ENCODE peak calls at places on chromosomes 7 and 10, in eight cellular contexts. Q is PC-9, V is Panc1, Y is brain microvascular endothelial cell, O is stomach, J is MM.1S, S is hepatocyte, M is tibial nerve. H is an unnamed sample.

GRCh38 chr10:99394761-99395386 is 35.5 kb downstream of the GOT1 start:
- DNase-seq in J (no peak), M (no peak), Y (no peak), Q (peak), S (no peak), V (no peak), O (no peak), H (no peak)

GRCh38 chr7:137475966-137476365 is 132.4 kb upstream of the PTN start:
- DNase-seq in S (no peak), Q (no peak), O (no peak), J (no peak), V (no peak), M (no peak), Y (no peak), H (no peak)

GRCh38 chr10:132201111-132201989 is 14.6 kb downstream of the DPYSL4 start:
- DNase-seq in Y (no peak), S (no peak), V (no peak), J (no peak), O (no peak), M (no peak), Q (no peak), H (peak)

GRCh38 chr7:28376634-28377033 is 35.7 kb upstream of the CREB5 start:
- DNase-seq in S (no peak), J (no peak), O (no peak), V (no peak), M (no peak), Q (no peak), Y (no peak), H (no peak)

GRCh38 chr7:17523813-17524741 is 225.6 kb downstream of the AHR start:
- DNase-seq in Y (peak), M (peak), J (no peak), Q (peak), O (peak), V (peak), S (peak), H (no peak)

GRCh38 chr10:11742009-11742778 is at the start of gene ECHDC3:
- DNase-seq in O (peak), Y (peak), S (peak), M (no peak), Q (no peak), V (no peak), J (peak), H (peak)

GRCh38 chr7:13628231-13629001 is 361.1 kb downstream of the ETV1 start:
- DNase-seq in O (no peak), Y (peak), J (no peak), S (no peak), Q (no peak), V (no peak), M (no peak), H (no peak)

GRCh38 chr7:43071604-43072003 is 40.8 kb upstream of the HECW1 start:
- DNase-seq in O (no peak), M (no peak), Q (no peak), S (peak), J (peak), Y (no peak), V (no peak), H (no peak)

GRCh38 chr10:104638861-104639594 is 2.1 kb upstream of the SORCS3 start:
- DNase-seq in S (peak), M (no peak), Y (no peak), O (no peak), V (no peak), J (peak), Q (no peak), H (peak)

GRCh38 chr10:17348111-17349008 is 106.0 kb downstream of the ST8SIA6 start:
- DNase-seq in J (no peak), Y (peak), M (peak), O (no peak), Q (peak), V (peak), S (peak), H (no peak)

DNA sequence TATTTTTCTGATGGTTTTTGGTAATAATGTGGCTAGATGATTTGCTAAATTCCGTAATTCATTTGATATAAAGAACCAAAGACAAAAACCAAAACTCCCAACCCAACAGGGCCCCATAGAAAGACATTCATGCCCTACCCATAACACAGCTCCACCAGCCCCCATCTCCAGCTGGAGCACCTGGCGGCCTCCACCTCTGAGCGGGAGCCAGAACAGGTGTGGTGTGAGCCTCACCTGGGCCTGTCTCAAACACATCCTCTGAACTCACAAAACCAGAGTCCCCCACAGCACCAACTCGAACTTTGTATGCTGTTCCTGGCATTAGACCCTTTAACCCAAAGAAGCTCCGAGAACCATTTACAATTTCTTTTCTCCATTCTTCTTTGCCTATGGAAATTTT is 36.5 kb upstream of the LAMB4 start:
- DNase-seq in O (no peak), J (no peak), Q (no peak), S (no peak), V (no peak), Y (no peak), M (no peak), H (no peak)
- TF ChIP-seq CTCF in O (no peak), J (no peak), Q (no peak), S (no peak), V (no peak), Y (no peak), M (no peak), H (no peak)

GRCh38 chr10:95758351-95759025 is 2.5 kb downstream of the ENTPD1 start:
- DNase-seq in Y (peak), S (no peak), O (no peak), Q (no peak), M (no peak), V (no peak), J (no peak), H (no peak)
- H3K4me3 ChIP-seq in Y (no peak), S (no peak), O (no peak), Q (no peak), M (peak), V (no peak), J (no peak), H (no peak)

DNA sequence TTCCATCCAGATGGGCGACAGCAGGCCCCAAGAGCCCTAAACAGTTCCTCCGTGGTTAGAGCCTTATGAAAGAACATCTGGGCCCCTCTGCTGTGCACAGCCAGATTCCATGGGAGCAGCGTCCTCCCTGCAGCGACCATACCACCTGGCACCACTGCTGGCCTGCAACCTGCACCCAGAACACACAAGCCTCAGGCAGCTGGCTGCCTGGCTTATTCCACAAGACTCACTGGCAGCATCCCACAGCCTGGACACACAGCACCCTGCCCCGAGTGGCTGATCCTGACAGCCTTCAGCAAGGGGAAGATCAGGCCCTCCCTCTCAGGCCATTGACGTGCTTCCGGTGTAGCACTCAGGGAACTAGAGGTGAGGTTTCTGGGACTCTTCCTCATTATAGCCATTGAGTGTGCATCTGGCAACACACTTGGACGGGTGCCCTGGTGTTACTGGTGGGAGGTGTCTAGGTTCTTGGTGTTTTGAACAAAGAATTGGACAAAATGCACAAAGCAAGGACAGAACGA is 33.7 kb upstream of the ERCC6 start:
- DNase-seq in S (no peak), V (no peak), O (no peak), M (no peak), Q (no peak), J (no peak), Y (no peak), H (no peak)
- TF ChIP-seq CTCF in S (no peak), V (no peak), O (no peak), M (no peak), Q (no peak), J (no peak), Y (no peak), H (no peak)

GRCh38 chr10:77636286-77636966 is 1.2 kb downstream of the KCNMA1 start:
- DNase-seq in O (no peak), M (no peak), V (no peak), Y (no peak), S (no peak), Q (no peak), J (no peak), H (no peak)

GRCh38 chr10:77637474-77637985 is at the start of gene KCNMA1:
- DNase-seq in O (no peak), V (no peak), J (peak), M (no peak), S (peak), Y (peak), Q (no peak), H (peak)

GRCh38 chr10:77634939-77635338 is 2.7 kb downstream of the KCNMA1 start:
- DNase-seq in Y (no peak), O (no peak), S (no peak), V (no peak), M (no peak), Q (no peak), J (no peak), H (no peak)

GRCh38 chr10:77636967-77637473 is 588 bp downstream of the KCNMA1 start:
- DNase-seq in O (no peak), M (no peak), Q (no peak), Y (no peak), S (no peak), J (no peak), V (no peak), H (peak)

GRCh38 chr10:77635402-77636227 is 2.0 kb downstream of the KCNMA1 start:
- DNase-seq in S (no peak), J (no peak), Q (no peak), Y (no peak), M (no peak), O (no peak), V (no peak), H (no peak)
- H3K4me3 ChIP-seq in S (no peak), J (no peak), Q (no peak), Y (peak), M (peak), O (peak), V (peak), H (peak)